ENCODE peak calls at places on chromosomes 11 and 22, in five cellular contexts. Y is H7, I is heart left ventricle, F is Peyer's patch, B is psoas muscle. C is an unnamed sample. For H3K36me3, the result is how much of the 10 kb centered on the place peaks cover.

GRCh38 chr22:48918585-48919186 is 909.0 kb downstream of the BRD1 start:
- DNase-seq in F (no peak), Y (peak), I (no peak), B (no peak), C (no peak)

GRCh38 chr11:46972343-46972742 is 35.8 kb downstream of the CSTPP1 start:
- DNase-seq in Y (no peak), F (no peak), B (no peak), I (no peak), C (no peak)

GRCh38 chr11:119506436-119506835 is 83.5 kb upstream of the THY1 start:
- DNase-seq in I (no peak), B (no peak), F (no peak), Y (no peak), C (no peak)

GRCh38 chr11:64000026-64000739 is 13.9 kb downstream of the OTUB1 start:
- DNase-seq in Y (peak), I (peak), B (peak), F (peak), C (peak)

GRCh38 chr22:47035443-47035881 is 273.0 kb downstream of the TBC1D22A start:
- DNase-seq in F (no peak), I (no peak), Y (no peak), B (peak), C (no peak)

GRCh38 chr22:50074551-50075042 is 10.6 kb downstream of the MLC1 start:
- DNase-seq in I (no peak), F (no peak), B (no peak), Y (peak), C (no peak)

GRCh38 chr11:134404485-134405341 is 7.3 kb downstream of the B3GAT1 start:
- DNase-seq in Y (peak), I (no peak), B (no peak), F (no peak), C (no peak)

GRCh38 chr11:20337526-20338154 is 25.9 kb upstream of the HTATIP2 start:
- DNase-seq in F (no peak), I (no peak), B (no peak), Y (peak), C (no peak)

GRCh38 chr11:67504950-67505561 is at the start of gene PITPNM1:
- DNase-seq in B (peak), Y (peak), I (peak), F (peak), C (peak)

GRCh38 chr11:75839851-75840250 is 24.8 kb downstream of the UVRAG start:
- DNase-seq in I (no peak), F (no peak), Y (no peak), B (no peak), C (no peak)
- H3K36me3 ChIP-seq in I (under half), F (under half), Y (under half), B (under half), C (under half)

GRCh38 chr11:12287009-12287373 is 90.4 kb upstream of the PARVA start:
- DNase-seq in F (no peak), B (peak), Y (no peak), I (no peak), C (peak)
- H3K4me3 ChIP-seq in F (no peak), B (no peak), Y (no peak), I (no peak), C (no peak)

DNA sequence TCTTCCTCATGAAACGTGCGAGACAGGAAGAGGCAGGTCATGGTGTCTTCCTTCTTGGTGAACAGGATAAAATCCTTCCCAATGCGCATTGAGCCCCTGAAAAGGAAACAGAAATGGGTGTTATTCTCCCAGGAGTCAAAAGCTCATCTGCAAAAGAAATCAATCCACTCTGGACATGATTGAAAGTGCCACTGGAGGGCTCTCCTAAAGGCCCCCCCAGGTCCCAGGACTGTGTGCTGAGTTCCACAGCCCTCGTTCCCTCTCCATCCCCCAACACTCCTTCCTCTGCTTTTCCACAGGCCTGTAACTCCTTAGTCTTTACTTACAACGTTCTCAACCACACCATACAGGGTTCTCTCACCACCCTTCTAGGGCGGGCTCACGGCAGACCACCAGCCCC is 22.2 kb downstream of the MORC2 start:
- DNase-seq in B (no peak), Y (no peak), I (no peak), F (no peak), C (no peak)
- H3K36me3 ChIP-seq in B (half or more), Y (half or more), I (under half), F (half or more), C (under half)

GRCh38 chr22:28841111-28841510 is 40.7 kb upstream of the XBP1 start:
- DNase-seq in F (no peak), I (no peak), B (no peak), Y (no peak), C (no peak)

GRCh38 chr22:28843633-28844032 is 39.7 kb upstream of the ZNRF3 start:
- DNase-seq in Y (no peak), B (no peak), I (no peak), F (no peak), C (no peak)

GRCh38 chr22:28846994-28847393 is 36.4 kb upstream of the ZNRF3 start:
- DNase-seq in B (no peak), F (no peak), I (no peak), Y (no peak), C (no peak)
- H3K4me3 ChIP-seq in B (no peak), F (no peak), I (no peak), Y (no peak), C (no peak)

GRCh38 chr11:112238041-112238440 is 11.8 kb downstream of the PTS start:
- DNase-seq in B (no peak), F (no peak), I (no peak), Y (no peak), C (no peak)
- H3K36me3 ChIP-seq in B (half or more), F (under half), I (under half), Y (under half), C (under half)

GRCh38 chr11:121478895-121479281 is 26.1 kb upstream of the SORL1-AS1 start:
- DNase-seq in B (no peak), F (no peak), I (no peak), Y (peak), C (no peak)

GRCh38 chr11:121476379-121477032 is 23.7 kb upstream of the SORL1-AS1 start:
- DNase-seq in I (no peak), B (no peak), F (no peak), Y (no peak), C (no peak)

GRCh38 chr11:121479355-121479754 is 26.6 kb upstream of the SORL1-AS1 start:
- DNase-seq in F (no peak), I (no peak), B (no peak), Y (peak), C (no peak)

GRCh38 chr11:121479839-121480238 is 27.1 kb upstream of the SORL1-AS1 start:
- DNase-seq in F (no peak), B (no peak), I (no peak), Y (peak), C (no peak)

DNA sequence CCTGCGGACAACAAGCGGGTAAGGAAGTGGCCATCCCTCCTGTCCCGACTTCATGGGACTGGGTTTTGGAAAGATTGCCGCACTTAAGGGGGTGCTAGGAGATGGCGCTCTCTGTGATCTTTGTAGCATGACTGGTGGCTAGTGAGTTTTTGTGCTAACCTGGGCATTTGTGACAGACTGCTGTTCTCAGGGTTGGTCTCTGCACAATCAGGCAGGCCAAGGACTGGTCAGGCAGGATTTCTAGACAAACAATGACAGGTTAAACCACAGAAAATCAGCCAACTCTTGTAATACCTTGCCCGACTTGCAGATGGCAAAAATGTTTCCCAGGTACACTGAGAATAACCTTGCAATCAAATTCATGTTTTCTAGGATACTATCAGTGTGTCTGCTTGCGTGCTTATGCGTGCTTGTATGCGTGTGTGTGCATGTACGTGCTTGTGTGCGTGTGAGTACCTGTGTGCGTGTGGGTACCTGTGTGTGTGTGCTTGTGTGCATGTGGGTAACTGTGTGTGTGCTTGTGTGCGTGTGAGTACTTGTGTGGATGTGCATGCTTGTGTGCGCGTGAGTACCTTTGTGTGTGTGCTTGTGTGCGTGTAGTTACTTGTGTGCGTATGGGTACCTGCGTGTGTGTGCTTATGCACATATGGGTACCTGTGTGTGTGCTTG is 25.6 kb upstream of the SORL1-AS1 start:
- DNase-seq in B (no peak), F (no peak), Y (no peak), I (no peak), C (no peak)
- H3K4me3 ChIP-seq in B (no peak), F (no peak), Y (no peak), I (no peak), C (no peak)

GRCh38 chr11:65129649-65130441 is 4.5 kb downstream of the SYVN1 start:
- DNase-seq in I (peak), Y (peak), B (no peak), F (peak), C (no peak)
- H3K36me3 ChIP-seq in I (half or more), Y (under half), B (half or more), F (half or more), C (under half)

GRCh38 chr11:78961938-78962701 is 387.5 kb upstream of the NARS2 start:
- DNase-seq in B (no peak), Y (peak), F (no peak), I (no peak), C (no peak)
- H3K4me3 ChIP-seq in B (no peak), Y (peak), F (no peak), I (no peak), C (no peak)

GRCh38 chr22:23268877-23269276 is 88.6 kb downstream of the BCR start:
- DNase-seq in B (no peak), Y (no peak), F (peak), I (no peak), C (no peak)
- H3K36me3 ChIP-seq in B (under half), Y (under half), F (half or more), I (under half), C (under half)

C was measured in uterus.